ENCODE peak calls at places on chromosome 10, in four cellular contexts. P, C, L and Z are unnamed samples.

GRCh38 chr10:49139866-49140195 is 6.0 kb upstream of the FAM170B start:
- DNase-seq in L (no peak), P (no peak), C (no peak), Z (no peak)

GRCh38 chr10:89389254-89389653 is 3.2 kb upstream of the IFIT1 start:
- DNase-seq in P (no peak), C (no peak), L (peak), Z (no peak)

GRCh38 chr10:77195101-77195500 is 442.5 kb downstream of the KCNMA1 start:
- DNase-seq in C (no peak), P (peak), L (no peak), Z (no peak)

GRCh38 chr10:95560288-95561199 is 627 bp downstream of the SORBS1 start:
- DNase-seq in P (peak), L (peak), C (no peak), Z (peak)

GRCh38 chr10:4825456-4825867 is 545 bp upstream of the AKR1E2 start:
- DNase-seq in P (no peak), L (no peak), C (no peak), Z (no peak)

GRCh38 chr10:61244261-61244775 is 208.9 kb downstream of the TMEM26 start:
- DNase-seq in L (no peak), P (peak), C (no peak), Z (no peak)

GRCh38 chr10:57799625-57800024 is 468.1 kb downstream of the IPMK start:
- DNase-seq in L (no peak), C (no peak), P (no peak), Z (no peak)

GRCh38 chr10:102068216-102068615 is 3.1 kb downstream of the HPS6 start:
- DNase-seq in C (no peak), L (no peak), P (peak), Z (no peak)

GRCh38 chr10:11395581-11396310 is 215.7 kb downstream of the USP6NL start:
- DNase-seq in L (no peak), C (no peak), P (no peak), Z (no peak)

GRCh38 chr10:92847185-92847864 is 995 bp upstream of the EXOC6 start:
- DNase-seq in P (no peak), C (no peak), L (no peak), Z (no peak)

GRCh38 chr10:3389093-3389492 is 216.5 kb upstream of the PITRM1 start:
- DNase-seq in L (no peak), C (no peak), P (no peak), Z (no peak)

GRCh38 chr10:85259908-85260307 is 931.5 kb downstream of the CCSER2 start:
- DNase-seq in L (no peak), P (no peak), C (no peak), Z (no peak)

GRCh38 chr10:32149257-32149955 is 93.2 kb upstream of the KIF5B start:
- DNase-seq in C (peak), L (no peak), P (no peak), Z (no peak)

GRCh38 chr10:5071411-5072198 is 22.6 kb upstream of the AKR1C3 start:
- DNase-seq in C (peak), L (no peak), P (peak), Z (peak)

GRCh38 chr10:131402771-131403723 is 91.5 kb upstream of the TCERG1L start:
- DNase-seq in L (no peak), P (no peak), C (no peak), Z (no peak)

GRCh38 chr10:34565934-34566333 is 249.2 kb downstream of the PARD3 start:
- DNase-seq in P (no peak), C (no peak), L (no peak), Z (no peak)

GRCh38 chr10:68434657-68435056 is 27.6 kb upstream of the RUFY2 start:
- DNase-seq in P (no peak), L (no peak), C (no peak), Z (no peak)

GRCh38 chr10:44278669-44279337 is 106.1 kb downstream of the CXCL12 start:
- DNase-seq in C (no peak), P (no peak), L (no peak), Z (no peak)

GRCh38 chr10:78763217-78763616 is 305.5 kb upstream of the ZMIZ1 start:
- DNase-seq in P (no peak), L (no peak), C (no peak), Z (no peak)

GRCh38 chr10:78763651-78764395 is 304.9 kb upstream of the ZMIZ1 start:
- DNase-seq in L (no peak), P (no peak), C (peak), Z (no peak)

GRCh38 chr10:78765726-78766335 is 302.9 kb upstream of the ZMIZ1 start:
- DNase-seq in C (no peak), P (no peak), L (no peak), Z (no peak)

GRCh38 chr10:78764436-78764835 is 304.3 kb upstream of the ZMIZ1 start:
- DNase-seq in L (no peak), P (no peak), C (no peak), Z (no peak)

DNA sequence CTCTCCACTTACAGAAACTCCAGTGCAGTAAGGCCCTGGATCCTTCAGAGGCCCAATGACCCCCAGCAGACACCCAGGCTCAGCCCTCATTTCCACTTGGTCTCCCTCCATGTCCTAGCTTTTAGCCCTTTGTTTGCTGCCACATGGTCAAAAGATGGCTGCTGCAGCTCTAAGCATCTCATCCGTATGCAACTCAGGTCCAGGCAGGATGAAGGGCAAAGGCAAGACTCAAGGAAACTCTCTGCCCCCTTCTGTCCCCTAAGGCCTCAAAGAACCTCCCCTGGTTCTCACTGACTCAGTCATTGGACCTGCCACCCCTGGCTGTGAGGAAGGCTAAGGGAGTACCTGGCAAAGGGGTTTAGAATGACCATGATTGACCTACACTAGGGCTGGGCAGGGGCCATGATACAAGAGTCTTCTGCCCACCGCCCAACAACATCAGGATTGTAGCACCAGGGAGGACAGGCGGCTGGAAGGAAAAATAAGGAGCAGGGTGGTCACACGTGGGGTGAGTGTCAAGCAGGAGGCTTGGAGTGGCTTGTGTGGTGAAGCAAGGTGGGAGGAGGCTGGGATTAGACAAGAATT is 303.8 kb upstream of the ZMIZ1 start:
- DNase-seq in L (no peak), C (no peak), P (no peak), Z (no peak)
- H3K27ac ChIP-seq in L (no peak), C (no peak), P (no peak), Z (no peak)

GRCh38 chr10:110845372-110845755 is 26.4 kb upstream of the PDCD4 start:
- DNase-seq in L (no peak), P (no peak), C (no peak), Z (no peak)
- H3K27ac ChIP-seq in L (peak), P (no peak), C (no peak), Z (no peak)

GRCh38 chr10:97278491-97278989 is 13.9 kb downstream of the ARHGAP19 start:
- DNase-seq in L (peak), P (peak), C (no peak), Z (no peak)
- H3K27ac ChIP-seq in L (peak), P (peak), C (peak), Z (no peak)

GRCh38 chr10:127978481-127978880 is 71.6 kb downstream of the PTPRE start:
- DNase-seq in L (no peak), C (no peak), P (no peak), Z (no peak)

GRCh38 chr10:127980898-127981297 is 74.0 kb downstream of the PTPRE start:
- DNase-seq in P (no peak), L (no peak), C (no peak), Z (no peak)

GRCh38 chr10:127979566-127979965 is 72.7 kb downstream of the PTPRE start:
- DNase-seq in P (no peak), C (no peak), L (no peak), Z (no peak)

GRCh38 chr10:127977368-127978009 is 70.6 kb downstream of the PTPRE start:
- DNase-seq in P (no peak), L (no peak), C (peak), Z (peak)

DNA sequence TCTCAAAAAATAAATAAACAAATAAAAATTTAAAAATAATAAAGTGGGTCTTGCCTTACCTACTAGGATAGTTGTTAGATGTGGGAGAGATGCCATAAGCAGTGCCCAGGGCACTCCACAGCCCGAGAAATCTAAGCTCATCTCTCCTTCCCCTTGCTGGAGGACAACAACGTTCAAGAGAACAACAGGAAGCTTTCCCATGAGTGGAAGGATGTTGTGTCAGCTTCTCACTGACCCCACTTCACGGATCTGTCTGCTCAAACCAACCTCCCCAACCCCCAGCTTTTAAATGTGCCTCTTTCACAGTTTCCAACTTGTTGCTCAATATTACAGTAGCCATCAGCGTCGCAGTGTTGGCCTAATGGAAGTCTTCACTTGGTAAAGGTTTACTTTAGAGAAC is 72.1 kb downstream of the PTPRE start:
- DNase-seq in C (no peak), P (no peak), L (no peak), Z (no peak)
- H3K27ac ChIP-seq in C (peak), P (no peak), L (no peak), Z (no peak)

DNA sequence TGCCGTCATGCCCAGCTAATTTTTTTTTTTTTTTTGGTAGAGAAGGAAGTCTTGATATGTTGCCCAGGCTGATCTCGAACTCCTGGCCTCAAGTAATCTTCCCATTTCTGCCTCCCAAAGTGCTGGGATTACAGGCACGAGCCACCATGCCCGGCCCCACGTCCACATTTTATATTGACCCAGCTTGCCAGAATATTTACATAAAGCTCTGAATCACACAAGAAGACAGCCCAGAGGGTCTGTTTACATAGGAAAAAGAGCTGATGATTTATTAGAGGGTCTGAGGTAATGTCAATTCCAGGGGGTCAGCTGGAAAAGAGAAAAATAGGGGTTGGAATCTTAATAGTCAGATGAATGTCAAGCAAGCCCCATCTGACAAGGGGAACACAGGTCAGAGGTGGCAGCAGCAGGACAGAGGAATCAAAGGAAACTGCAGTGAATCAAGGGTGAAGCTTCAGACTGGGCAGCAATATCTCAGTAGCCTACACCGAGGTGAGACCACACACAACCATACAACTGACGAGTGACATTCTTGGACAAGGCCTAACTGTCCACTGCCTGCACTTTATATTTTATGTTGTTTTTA is 15.8 kb upstream of the SLF2 start:
- DNase-seq in L (no peak), C (no peak), P (no peak), Z (no peak)
- H3K27ac ChIP-seq in L (no peak), C (no peak), P (no peak), Z (no peak)

GRCh38 chr10:74113546-74113945 is 37.1 kb downstream of the AP3M1 start:
- DNase-seq in C (no peak), P (no peak), L (no peak), Z (no peak)
- H3K27ac ChIP-seq in C (peak), P (peak), L (no peak), Z (no peak)

GRCh38 chr10:75186310-75186709 is 24.3 kb upstream of the VDAC2 start:
- DNase-seq in C (no peak), L (no peak), P (no peak), Z (no peak)
- H3K27ac ChIP-seq in C (no peak), L (no peak), P (peak), Z (no peak)

GRCh38 chr10:16119445-16119844 is 259.1 kb upstream of the MINDY3 start:
- DNase-seq in P (peak), C (no peak), L (no peak), Z (no peak)
- H3K27ac ChIP-seq in P (no peak), C (no peak), L (no peak), Z (no peak)

GRCh38 chr10:16519250-16519907 is 2.3 kb downstream of the C1QL3 start:
- DNase-seq in P (no peak), C (no peak), L (no peak), Z (no peak)
- H3K27ac ChIP-seq in P (no peak), C (no peak), L (no peak), Z (no peak)